ENCODE peak calls at places on chromosomes 6 and 20, in nine cellular contexts. Q is fibroblast of pulmonary artery, G is upper lobe of left lung, C is dermis microvascular lymphatic vessel endothelial cell, L is GF-D8, I is fibroblast of lung, B is A549, X is GM10248, A is NCI-H1105 treated with DMSO at 0.1 percent for 48 hours. Z is an unnamed sample.

GRCh38 chr6:70241031-70241430 is 61.9 kb downstream of the COL9A1 start:
- DNase-seq in Q (no peak), G (no peak), C (no peak), L (no peak), I (no peak), B (no peak), X (no peak), A (no peak), Z (no peak)

GRCh38 chr6:106005013-106005412 is 81.1 kb upstream of the PRDM1 start:
- DNase-seq in Q (no peak), G (no peak), C (no peak), L (no peak), I (peak), B (no peak), X (no peak), A (no peak), Z (no peak)

GRCh38 chr6:135581211-135581610 is 83.7 kb upstream of the AHI1 start:
- DNase-seq in Q (no peak), G (no peak), C (no peak), L (no peak), I (no peak), B (no peak), X (no peak), A (no peak), Z (no peak)

GRCh38 chr20:52191132-52191435 is 495 bp downstream of the ZFP64 start:
- DNase-seq in Q (no peak), G (peak), C (no peak), L (no peak), I (no peak), B (no peak), X (no peak), A (peak), Z (no peak)

GRCh38 chr20:48259456-48259855 is 474.2 kb upstream of the SULF2 start:
- DNase-seq in Q (no peak), G (no peak), C (no peak), L (no peak), I (no peak), B (no peak), X (no peak), A (no peak), Z (no peak)

GRCh38 chr6:44560458-44561061 is 173.1 kb downstream of the CDC5L start:
- DNase-seq in Q (no peak), G (no peak), C (no peak), L (no peak), I (no peak), B (no peak), X (no peak), A (no peak), Z (no peak)

GRCh38 chr6:81962198-81962597 is 209.7 kb upstream of the TENT5A start:
- DNase-seq in Q (peak), G (peak), C (no peak), L (no peak), I (no peak), B (no peak), X (no peak), A (no peak), Z (no peak)

GRCh38 chr6:160810238-160810637 is 108.2 kb downstream of the PLG start:
- DNase-seq in Q (no peak), G (no peak), C (no peak), L (no peak), I (no peak), B (peak), X (no peak), A (peak), Z (no peak)

GRCh38 chr20:4869290-4870193 is 131.8 kb downstream of the SLC23A2 start:
- DNase-seq in Q (no peak), G (no peak), C (peak), L (no peak), I (peak), B (peak), X (no peak), A (peak), Z (no peak)

GRCh38 chr6:169851641-169852503 is 100.5 kb downstream of the ERMARD start:
- DNase-seq in Q (peak), G (peak), C (peak), L (no peak), I (peak), B (no peak), X (no peak), A (no peak), Z (no peak)

GRCh38 chr6:5285526-5285925 is 24.2 kb downstream of the FARS2 start:
- DNase-seq in Q (no peak), G (no peak), C (no peak), L (no peak), I (no peak), B (no peak), X (no peak), A (no peak), Z (no peak)

GRCh38 chr20:31849306-31849930 is 4.0 kb upstream of the FOXS1 start:
- DNase-seq in Q (no peak), G (no peak), C (no peak), L (no peak), I (no peak), B (no peak), X (no peak), A (peak), Z (no peak)

GRCh38 chr6:137893726-137894125 is 26.7 kb downstream of the TNFAIP3 start:
- DNase-seq in Q (no peak), G (no peak), C (no peak), L (no peak), I (peak), B (no peak), X (no peak), A (no peak), Z (no peak)

GRCh38 chr20:25223179-25223661 is 24.7 kb upstream of the PYGB start:
- DNase-seq in Q (peak), G (no peak), C (peak), L (peak), I (peak), B (peak), X (no peak), A (no peak), Z (no peak)

GRCh38 chr20:62686869-62687830 is 21.5 kb upstream of the NTSR1 start:
- DNase-seq in Q (no peak), G (no peak), C (no peak), L (no peak), I (no peak), B (no peak), X (no peak), A (no peak), Z (no peak)

GRCh38 chr20:36591854-36592641 is 13.5 kb upstream of the RAB5IF start:
- DNase-seq in Q (peak), G (no peak), C (no peak), L (no peak), I (no peak), B (no peak), X (no peak), A (peak), Z (no peak)

GRCh38 chr6:73521351-73522254 is 771 bp upstream of the EEF1A1 start:
- DNase-seq in Q (peak), G (peak), C (peak), L (peak), I (peak), B (peak), X (peak), A (peak), Z (peak)

GRCh38 chr6:166565084-166565651 is 21.3 kb downstream of the RAMACL start:
- DNase-seq in Q (no peak), G (no peak), C (no peak), L (no peak), I (no peak), B (no peak), X (no peak), A (no peak), Z (no peak)

GRCh38 chr6:70669133-70669532 is 1.4 kb downstream of the SMAP1 start:
- DNase-seq in Q (no peak), G (no peak), C (no peak), L (no peak), I (peak), B (no peak), X (peak), A (no peak), Z (no peak)

GRCh38 chr20:10061641-10062040 is 26.9 kb downstream of the ANKEF1 start:
- DNase-seq in Q (no peak), G (no peak), C (no peak), L (no peak), I (no peak), B (no peak), X (no peak), A (peak), Z (no peak)

GRCh38 chr6:157513619-157514485 is 132.9 kb downstream of the ZDHHC14 start:
- DNase-seq in Q (no peak), G (no peak), C (peak), L (no peak), I (no peak), B (no peak), X (no peak), A (no peak), Z (no peak)

GRCh38 chr20:46951840-46952497 is 57.3 kb downstream of the EYA2 start:
- DNase-seq in Q (no peak), G (no peak), C (no peak), L (no peak), I (peak), B (no peak), X (no peak), A (no peak), Z (no peak)

GRCh38 chr20:34980543-34981213 is 25.0 kb downstream of the MYH7B start:
- DNase-seq in Q (peak), G (no peak), C (peak), L (no peak), I (no peak), B (no peak), X (no peak), A (no peak), Z (no peak)

GRCh38 chr6:14596410-14596809 is 478.8 kb downstream of the CD83 start:
- DNase-seq in Q (peak), G (peak), C (no peak), L (peak), I (peak), B (peak), X (no peak), A (no peak), Z (no peak)

GRCh38 chr6:42045538-42046460 is 4.5 kb upstream of the TAF8 start:
- DNase-seq in Q (peak), G (peak), C (no peak), L (peak), I (peak), B (peak), X (peak), A (peak), Z (peak)

Z was measured in esophagus squamous epithelium.